ENCODE peak calls at places on chromosomes 1 and 21, in four cellular contexts. H is IMR-90, I is endothelial cell of umbilical vein, P is K562. L is an unnamed sample.

GRCh38 chr1:157136133-157136532 is 2.1 kb downstream of the ETV3 start:
- DNase-seq in I (no peak), H (no peak), P (no peak), L (no peak)

GRCh38 chr1:59986736-59987310 is 60.2 kb upstream of the CYP2J2 start:
- DNase-seq in I (no peak), H (no peak), P (no peak), L (no peak)

GRCh38 chr1:118986291-118986838 is 1.8 kb downstream of the TBX15 start:
- DNase-seq in P (no peak), H (no peak), I (no peak), L (no peak)

GRCh38 chr1:223720987-223721591 is 8.8 kb downstream of the CAPN2 start:
- DNase-seq in H (peak; percentile 95), P (no peak), I (peak; percentile 24), L (no peak)

GRCh38 chr21:45098867-45099266 is 24.5 kb downstream of the ADARB1 start:
- DNase-seq in P (peak; percentile 46), I (peak; percentile 46), H (no peak), L (no peak)

GRCh38 chr1:42777860-42778259 is 6.9 kb upstream of the TMEM269 start:
- DNase-seq in H (peak; percentile 46), I (peak; percentile 54), P (peak; percentile 75), L (no peak)

GRCh38 chr1:165129568-165130164 is 226.8 kb downstream of the LMX1A start:
- DNase-seq in I (peak; percentile 40), H (peak; percentile 9), P (peak; percentile 34), L (no peak)

GRCh38 chr1:50419192-50419906 is 3.9 kb downstream of the DMRTA2 start:
- DNase-seq in I (no peak), H (no peak), P (peak; percentile 11), L (no peak)

GRCh38 chr1:155070721-155071556 is 7.4 kb downstream of the EFNA4 start:
- DNase-seq in P (peak; percentile 86), H (peak; percentile 64), I (peak; percentile 71), L (no peak)

GRCh38 chr21:17554619-17555472 is 42.0 kb downstream of the CXADR start:
- DNase-seq in I (peak; percentile 25), H (peak; percentile 10), P (no peak), L (no peak)

GRCh38 chr1:116359060-116359830 is 13.8 kb upstream of the ATP1A1 start:
- DNase-seq in I (peak; percentile 34), P (no peak), H (no peak), L (no peak)

GRCh38 chr1:230299148-230300006 is 126.8 kb downstream of the PGBD5 start:
- DNase-seq in P (no peak), I (no peak), H (no peak), L (no peak)

GRCh38 chr1:200665851-200666250 is 3.9 kb downstream of the DDX59 start:
- DNase-seq in P (no peak), I (peak; percentile 93), H (no peak), L (no peak)

GRCh38 chr1:211529453-211529852 is 37.5 kb upstream of the RD3 start:
- DNase-seq in H (no peak), I (no peak), P (no peak), L (no peak)

GRCh38 chr1:62826892-62827291 is 43.0 kb downstream of the ATG4C start:
- DNase-seq in P (no peak), H (peak; percentile 5), I (peak; percentile 47), L (no peak)

GRCh38 chr1:58941471-58942289 is 157.8 kb upstream of the JUN start:
- DNase-seq in I (no peak), H (no peak), P (no peak), L (no peak)

GRCh38 chr1:29450591-29450990 is 214.3 kb downstream of the PTPRU start:
- DNase-seq in H (no peak), P (no peak), I (no peak), L (no peak)

GRCh38 chr21:46150491-46151121 is 4.8 kb downstream of the FTCD start:
- DNase-seq in H (no peak), I (no peak), P (no peak), L (no peak)

GRCh38 chr1:96445296-96445695 is 276.3 kb upstream of the PTBP2 start:
- DNase-seq in I (no peak), P (no peak), H (no peak), L (no peak)

GRCh38 chr1:152533327-152533938 is 19.2 kb downstream of the CRCT1 start:
- DNase-seq in I (peak; percentile 36), P (peak; percentile 55), H (peak; percentile 15), L (no peak)

GRCh38 chr1:25904942-25905679 is 1.1 kb downstream of the STMN1 start:
- DNase-seq in P (peak; percentile 96), H (peak; percentile 88), I (peak; percentile 91), L (peak; percentile 63)

GRCh38 chr1:167454304-167454928 is 63.9 kb downstream of the CD247 start:
- DNase-seq in H (no peak), I (peak; percentile 9), P (no peak), L (no peak)

GRCh38 chr21:32770514-32771133 is 931 bp downstream of the PAXBP1 start:
- DNase-seq in I (peak; percentile 53), P (no peak), H (peak; percentile 8), L (no peak)

GRCh38 chr1:53518775-53519174 is 59.6 kb downstream of the DMRTB1 start:
- DNase-seq in P (no peak), H (no peak), I (no peak), L (no peak)

GRCh38 chr1:241934843-241935242 is 22.7 kb upstream of the BECN2 start:
- DNase-seq in P (no peak), H (no peak), I (no peak), L (no peak)

GRCh38 chr1:1109743-1110142 is 6.1 kb downstream of the C1orf159 start:
- DNase-seq in I (peak; percentile 36), P (peak; percentile 76), H (no peak), L (no peak)

GRCh38 chr1:246291141-246291540 is 215.9 kb downstream of the SMYD3 start:
- DNase-seq in I (no peak), H (no peak), P (no peak), L (no peak)

GRCh38 chr1:230248876-230249275 is 177.3 kb downstream of the PGBD5 start:
- DNase-seq in P (no peak), H (no peak), I (no peak), L (no peak)

GRCh38 chr1:184260382-184260781 is 126.4 kb upstream of the C1orf21 start:
- DNase-seq in P (no peak), I (peak; percentile 48), H (peak; percentile 83), L (no peak)

GRCh38 chr1:899636-900317 is 23.9 kb upstream of the SAMD11 start:
- DNase-seq in P (peak; percentile 5), I (no peak), H (no peak), L (no peak)

GRCh38 chr1:219788091-219788490 is 140.3 kb downstream of the SLC30A10 start:
- DNase-seq in P (no peak), H (peak; percentile 72), I (no peak), L (no peak)

GRCh38 chr1:156748670-156749428 is 2.6 kb downstream of the HDGF start:
- DNase-seq in H (peak; percentile 63), P (no peak), I (peak; percentile 58), L (no peak)

GRCh38 chr1:196070940-196071339 is 537.3 kb downstream of the KCNT2 start:
- DNase-seq in P (no peak), H (no peak), I (no peak), L (no peak)

GRCh38 chr1:208207388-208208131 is 36.6 kb downstream of the PLXNA2 start:
- DNase-seq in P (no peak), H (peak; percentile 94), I (peak; percentile 97), L (no peak)

GRCh38 chr1:208205216-208206013 is 38.8 kb downstream of the PLXNA2 start:
- DNase-seq in P (no peak), H (no peak), I (no peak), L (no peak)

GRCh38 chr1:208204779-208205178 is 39.4 kb downstream of the PLXNA2 start:
- DNase-seq in I (no peak), P (no peak), H (no peak), L (no peak)

GRCh38 chr1:208208132-208208487 is 36.1 kb downstream of the PLXNA2 start:
- DNase-seq in I (no peak), P (no peak), H (no peak), L (no peak)

DNA sequence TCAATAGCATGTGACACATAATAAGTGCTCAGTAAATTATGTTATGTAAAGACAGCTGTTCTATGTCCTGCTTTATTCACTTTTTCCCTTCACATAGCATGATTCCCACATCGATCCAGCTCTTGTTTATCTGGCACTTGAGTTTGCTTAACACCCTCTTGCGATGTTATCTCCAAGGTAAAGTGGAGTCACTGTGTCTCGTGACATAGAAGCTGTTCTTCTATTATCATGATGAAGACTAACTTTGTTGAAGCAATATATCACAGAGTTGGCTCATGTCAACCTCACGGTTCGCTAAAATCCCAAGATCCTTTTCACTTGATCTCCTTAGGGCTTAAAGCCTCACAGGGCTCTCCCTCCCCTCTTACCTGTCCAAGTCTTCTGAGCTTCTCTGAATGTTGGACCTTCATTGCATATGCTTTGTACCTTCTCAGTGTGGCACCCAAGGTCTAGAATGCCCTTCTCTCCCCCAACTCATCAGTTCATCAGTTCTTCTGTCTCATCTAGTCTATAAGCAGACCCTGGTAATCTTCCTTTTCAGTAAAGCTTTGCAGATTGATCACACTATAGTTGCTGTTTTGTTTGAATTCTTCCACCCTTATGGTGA is 38.0 kb downstream of the PLXNA2 start:
- DNase-seq in H (no peak), P (no peak), I (no peak), L (no peak)
- H3K36me3 ChIP-seq in H (no peaks in the 10 kb centered on the region), P (no peaks in the 10 kb centered on the region), I (peaks cover 12% of the 10 kb centered on the region), L (no peaks in the 10 kb centered on the region)

GRCh38 chr21:26555554-26555953 is 17.5 kb downstream of the CYYR1 start:
- DNase-seq in P (no peak), H (no peak), I (no peak), L (no peak)
- TF ChIP-seq FOS in P (no peak), H (no peak), I (no peak), L (no peak)

GRCh38 chr1:170145691-170146676 is at the start of gene NTMT2:
- DNase-seq in I (no peak), P (no peak), H (peak; percentile 8), L (no peak)
- H3K9ac ChIP-seq in I (no peak within 1 kb of the TSS), P (no peak within 1 kb of the TSS), H (no peak within 1 kb of the TSS), L (no peak within 1 kb of the TSS)

DNA sequence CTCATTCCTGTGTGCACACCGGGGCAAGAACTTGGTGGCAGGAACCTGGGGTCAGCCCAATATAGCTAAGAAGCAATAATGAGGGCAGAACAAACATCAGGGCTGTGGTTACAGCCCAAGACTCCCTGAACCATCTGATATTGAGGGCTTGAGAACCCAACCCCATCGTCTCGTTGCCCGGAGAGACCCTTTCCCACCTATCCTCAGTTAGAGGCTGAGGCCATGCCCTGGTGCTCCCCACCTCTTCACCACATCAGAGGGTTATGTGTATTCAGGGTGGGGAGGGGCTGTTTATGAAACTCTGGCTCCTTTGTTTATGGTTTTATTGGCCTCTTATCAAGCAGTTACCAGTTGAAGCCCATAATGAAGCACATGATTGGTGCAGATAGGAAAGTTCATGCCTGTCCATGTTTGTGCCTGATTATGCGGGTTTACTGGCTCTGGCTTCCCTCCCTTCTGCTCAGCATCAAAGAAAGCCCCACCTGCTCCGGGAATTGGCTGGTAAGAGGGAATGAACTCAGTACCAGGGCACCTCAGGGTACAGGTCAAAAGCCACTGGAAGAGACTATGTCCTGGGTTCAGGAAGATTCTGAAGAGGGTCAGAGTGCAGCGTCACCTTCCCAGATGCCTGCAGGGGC is 14.5 kb downstream of the NUAK2 start:
- DNase-seq in I (no peak), P (no peak), H (no peak), L (no peak)
- H3K36me3 ChIP-seq in I (peaks cover 21% of the 10 kb centered on the region), P (no peaks in the 10 kb centered on the region), H (peaks cover 92% of the 10 kb centered on the region), L (no peaks in the 10 kb centered on the region)

DNA sequence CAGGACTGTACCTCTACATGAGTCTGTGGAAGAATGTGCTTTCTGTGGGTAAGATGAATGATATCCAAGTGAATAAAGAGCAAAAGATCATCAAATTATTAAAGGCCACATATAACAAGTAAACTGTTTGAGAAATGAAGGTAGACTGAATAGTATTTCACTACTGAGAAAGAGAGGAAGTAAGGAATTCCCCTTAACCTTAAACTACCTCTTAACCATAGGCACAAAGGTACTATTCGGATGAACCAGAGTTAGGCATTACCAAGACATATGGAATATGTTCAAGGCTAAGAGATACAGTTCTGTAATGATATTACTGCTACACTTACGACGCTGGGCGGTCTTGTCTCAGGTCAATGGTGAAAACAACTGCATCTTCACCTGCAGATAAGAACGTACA is 25.5 kb downstream of the DCAF8 start:
- DNase-seq in H (no peak), I (no peak), P (no peak), L (no peak)
- TF ChIP-seq FOS in H (no peak), I (no peak), P (no peak), L (no peak)